ENCODE peak calls at places on chromosome 1, in eight cellular contexts. Q is RPMI8226; S is activated T-cell treated with anti-CD3 and anti-CD28 coated beads, Interleukin-2, amount 50 U/mL, for 1 hour; J is nephron progenitor cell; A is nucleus accumbens; N is stimulated activated CD4-positive, alpha-beta T cell treated with anti-CD3 and anti-CD28 coated beads, TNF-alpha, amount 100 ng/mL, for 1 hour; Y is skeletal muscle cell; H is MM.1S. I is an unnamed sample.
A peak's percentile ranks its signal among the peaks of the same experiment; 100 is the strongest.

GRCh38 chr1:233242827-233243483 is 52.6 kb downstream of the PCNX2 start:
- DNase-seq in A (no peak), S (no peak), J (no peak), Q (no peak), H (no peak), Y (no peak), N (no peak), I (no peak)

GRCh38 chr1:212699839-212700596 is at the start of gene BATF3:
- DNase-seq in Q (no peak), N (no peak), J (peak; percentile 67), Y (no peak), S (peak; percentile 62), A (peak; percentile 33), H (no peak), I (peak; percentile 44)

GRCh38 chr1:181508486-181509165 is 25.3 kb downstream of the CACNA1E start:
- DNase-seq in Q (no peak), N (no peak), J (no peak), A (no peak), Y (no peak), H (no peak), S (no peak), I (no peak)

GRCh38 chr1:78286686-78287085 is 204.1 kb upstream of the PTGFR start:
- DNase-seq in S (no peak), N (no peak), Q (no peak), J (no peak), Y (no peak), A (no peak), H (no peak), I (no peak)

GRCh38 chr1:204450461-204451257 is 39.0 kb upstream of the PPP1R15B start:
- DNase-seq in Q (no peak), A (no peak), S (no peak), N (no peak), Y (no peak), H (no peak), J (no peak), I (peak; percentile 10)

GRCh38 chr1:151144474-151145157 is 1.8 kb downstream of the SEMA6C start:
- DNase-seq in Y (no peak), N (no peak), S (no peak), A (no peak), Q (no peak), H (no peak), J (no peak), I (peak; percentile 46)

GRCh38 chr1:84997667-84998600 is 1.0 kb upstream of the MCOLN2 start:
- DNase-seq in J (peak; percentile 52), N (no peak), A (no peak), Y (no peak), S (peak; percentile 28), Q (no peak), H (no peak), I (peak; percentile 61)

GRCh38 chr1:171841931-171842723 is 829 bp downstream of the DNM3 start:
- DNase-seq in A (peak; percentile 54), N (no peak), S (peak; percentile 31), J (peak; percentile 32), Q (no peak), H (no peak), Y (no peak), I (peak; percentile 64)

GRCh38 chr1:82018319-82018718 is 217.6 kb downstream of the ADGRL2 start:
- DNase-seq in A (no peak), Q (no peak), H (no peak), J (no peak), Y (no peak), S (no peak), N (no peak), I (no peak)

GRCh38 chr1:226411619-226412018 is 3.7 kb upstream of the PARP1 start:
- DNase-seq in N (no peak), Y (no peak), S (no peak), H (peak; percentile 53), J (no peak), Q (peak; percentile 78), A (no peak), I (no peak)

GRCh38 chr1:44605904-44606615 is 68.2 kb downstream of the TMEM53 start:
- DNase-seq in S (no peak), J (no peak), Y (no peak), A (no peak), N (no peak), H (no peak), Q (no peak), I (no peak)

GRCh38 chr1:72109916-72110315 is 172.4 kb downstream of the NEGR1 start:
- DNase-seq in S (no peak), J (no peak), Q (no peak), Y (no peak), A (no peak), H (no peak), N (no peak), I (no peak)

GRCh38 chr1:22132517-22133235 is 10.2 kb downstream of the WNT4 start:
- DNase-seq in Q (no peak), S (no peak), A (no peak), J (no peak), N (no peak), H (no peak), Y (no peak), I (no peak)

GRCh38 chr1:155474156-155474555 is 88.4 kb downstream of the ASH1L start:
- DNase-seq in N (no peak), S (no peak), Y (no peak), H (no peak), J (no peak), A (no peak), Q (no peak), I (no peak)

GRCh38 chr1:18884727-18885126 is 17.6 kb downstream of the ALDH4A1 start:
- DNase-seq in N (no peak), S (no peak), A (no peak), H (no peak), Q (no peak), J (no peak), Y (no peak), I (no peak)

GRCh38 chr1:24906760-24907490 is 23.2 kb downstream of the RUNX3 start:
- DNase-seq in N (no peak), Y (no peak), Q (no peak), S (no peak), A (no peak), H (no peak), J (no peak), I (no peak)

GRCh38 chr1:231106347-231106746 is 55.5 kb upstream of the TRIM67 start:
- DNase-seq in Y (peak; percentile 46), Q (no peak), J (no peak), H (no peak), N (no peak), S (no peak), A (no peak), I (no peak)

GRCh38 chr1:89254658-89255287 is 17.9 kb downstream of the GBP5 start:
- DNase-seq in Q (no peak), N (no peak), J (no peak), S (no peak), H (no peak), A (no peak), Y (no peak), I (no peak)

GRCh38 chr1:85297855-85298629 is 21.6 kb upstream of the BCL10 start:
- DNase-seq in A (no peak), N (peak; percentile 8), Q (no peak), S (peak; percentile 45), H (no peak), Y (peak; percentile 99), J (no peak), I (no peak)